ENCODE peak calls at places on chromosomes 5 and 9, in five cellular contexts. B is foreskin fibroblast, O is brain microvascular endothelial cell, U is AG04450, K is fibroblast of mammary gland. C is an unnamed sample.

GRCh38 chr5:54455413-54456157 is at the start of gene HSPB3:
- DNase-seq in B (peak), O (no peak), U (no peak), K (peak), C (no peak)

GRCh38 chr5:88613051-88613450 is 269.9 kb downstream of the MEF2C start:
- DNase-seq in B (no peak), O (no peak), U (no peak), K (no peak), C (no peak)

GRCh38 chr9:137511758-137512463 is 38.3 kb downstream of the PNPLA7 start:
- DNase-seq in B (no peak), O (no peak), U (no peak), K (no peak), C (no peak)

GRCh38 chr9:27655454-27655853 is 82.2 kb upstream of the C9orf72 start:
- DNase-seq in B (no peak), O (no peak), U (no peak), K (no peak), C (no peak)

GRCh38 chr9:136619742-136620440 is 42.8 kb upstream of the EGFL7 start:
- DNase-seq in B (no peak), O (peak), U (no peak), K (no peak), C (no peak)

GRCh38 chr5:34499001-34499734 is 157.0 kb upstream of the RAI14 start:
- DNase-seq in B (peak), O (peak), U (no peak), K (peak), C (peak)

GRCh38 chr5:164980480-164980879 is 1475.1 kb downstream of the MAT2B start:
- DNase-seq in B (no peak), O (no peak), U (no peak), K (no peak), C (no peak)

GRCh38 chr5:180069589-180070247 is 1.8 kb downstream of the RNF130 start:
- DNase-seq in B (no peak), O (no peak), U (no peak), K (no peak), C (no peak)

GRCh38 chr9:8666060-8666459 is 866.5 kb upstream of the DMAC1 start:
- DNase-seq in B (no peak), O (no peak), U (no peak), K (no peak), C (no peak)

GRCh38 chr5:75460947-75461346 is 50.5 kb downstream of the CERT1 start:
- DNase-seq in B (no peak), O (no peak), U (no peak), K (no peak), C (no peak)

GRCh38 chr9:8095531-8096223 is 296.1 kb upstream of the DMAC1 start:
- DNase-seq in B (no peak), O (no peak), U (no peak), K (no peak), C (no peak)

GRCh38 chr5:37842048-37842447 is 2.2 kb upstream of the GDNF start:
- DNase-seq in B (no peak), O (no peak), U (no peak), K (no peak), C (no peak)

GRCh38 chr9:111810908-111811307 is 16.2 kb upstream of the SHOC1 start:
- DNase-seq in B (no peak), O (no peak), U (no peak), K (no peak), C (no peak)

GRCh38 chr5:124860271-124860670 is 113.8 kb upstream of the ZNF608 start:
- DNase-seq in B (peak), O (no peak), U (no peak), K (peak), C (no peak)

GRCh38 chr5:90909091-90909503 is 350.5 kb downstream of the ADGRV1 start:
- DNase-seq in B (peak), O (peak), U (peak), K (peak), C (peak)

GRCh38 chr9:35116898-35117551 is 1.4 kb upstream of the ATOSB start:
- DNase-seq in B (peak), O (peak), U (peak), K (peak), C (peak)

GRCh38 chr5:112757468-112758208 is 20.0 kb downstream of the APC start:
- DNase-seq in B (no peak), O (no peak), U (no peak), K (peak), C (peak)

GRCh38 chr5:33311893-33312292 is 128.9 kb upstream of the TARS1 start:
- DNase-seq in B (peak), O (peak), U (peak), K (peak), C (peak)

GRCh38 chr5:88734191-88734640 is 148.8 kb downstream of the MEF2C start:
- DNase-seq in B (no peak), O (no peak), U (no peak), K (no peak), C (no peak)

GRCh38 chr5:137630216-137630971 is 105.5 kb downstream of the KLHL3 start:
- DNase-seq in B (no peak), O (no peak), U (no peak), K (no peak), C (no peak)

GRCh38 chr5:119470105-119470763 is 17.9 kb downstream of the HSD17B4 start:
- DNase-seq in B (no peak), O (no peak), U (no peak), K (no peak), C (no peak)

GRCh38 chr5:91591076-91591475 is 208.0 kb upstream of the ARRDC3 start:
- DNase-seq in B (no peak), O (no peak), U (no peak), K (peak), C (no peak)

GRCh38 chr5:143405063-143405746 is 1.7 kb upstream of the NR3C1 start:
- DNase-seq in B (peak), O (peak), U (peak), K (peak), C (peak)

GRCh38 chr5:143402464-143403356 is 776 bp downstream of the NR3C1 start:
- DNase-seq in B (peak), O (peak), U (no peak), K (peak), C (peak)

GRCh38 chr5:143403357-143403606 is 204 bp downstream of the NR3C1 start:
- DNase-seq in B (no peak), O (no peak), U (no peak), K (no peak), C (no peak)

GRCh38 chr5:143404416-143405062 is 1.1 kb upstream of the NR3C1 start:
- DNase-seq in B (peak), O (peak), U (peak), K (peak), C (peak)

DNA sequence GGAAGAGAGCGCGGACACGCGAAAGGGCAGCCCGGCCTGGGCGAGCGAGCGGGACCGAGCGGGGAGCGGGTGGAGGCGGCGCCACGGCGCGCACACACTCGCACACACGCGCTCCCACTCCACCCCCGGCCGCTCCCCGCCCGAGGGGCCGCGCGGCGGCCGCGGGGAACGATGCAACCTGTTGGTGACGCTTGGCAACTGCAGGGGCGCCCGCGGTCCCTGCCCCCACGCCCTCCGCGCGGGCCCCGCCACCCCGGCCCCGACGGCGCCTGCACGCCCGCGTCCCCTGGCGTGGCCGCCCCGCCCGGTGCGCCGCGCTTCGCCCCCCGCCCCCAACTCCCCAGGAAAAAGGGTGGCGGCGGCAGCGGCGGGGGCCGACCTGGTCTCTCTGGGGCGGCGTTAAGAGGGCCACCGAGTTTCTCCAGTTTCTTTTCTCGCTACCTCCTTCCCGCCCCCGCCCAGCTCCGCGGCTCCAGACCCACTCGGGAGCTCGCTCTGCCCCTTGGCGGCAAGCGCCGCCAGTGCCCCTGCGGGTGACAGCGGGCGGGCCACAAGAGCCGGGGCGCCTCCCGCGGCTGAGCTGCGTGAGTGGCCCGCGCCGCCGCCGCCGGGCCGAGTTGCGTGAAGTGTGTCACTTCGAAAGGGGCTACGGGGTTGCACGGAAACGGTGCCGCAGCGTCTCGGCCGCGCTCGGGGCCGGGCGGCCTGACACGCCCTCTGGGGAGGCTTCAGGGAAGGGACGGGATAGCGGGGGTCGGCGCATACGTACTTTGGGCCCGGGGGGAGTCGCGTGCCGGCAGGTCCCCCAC is at the start of gene NR3C1:
- DNase-seq in B (peak), O (peak), U (peak), K (peak), C (peak)
- TF ChIP-seq CTCF in B (peak), O (peak), U (peak), K (peak), C (peak)

GRCh38 chr5:35557742-35558141 is 59.9 kb upstream of the SPEF2 start:
- DNase-seq in B (no peak), O (no peak), U (no peak), K (no peak), C (no peak)

DNA sequence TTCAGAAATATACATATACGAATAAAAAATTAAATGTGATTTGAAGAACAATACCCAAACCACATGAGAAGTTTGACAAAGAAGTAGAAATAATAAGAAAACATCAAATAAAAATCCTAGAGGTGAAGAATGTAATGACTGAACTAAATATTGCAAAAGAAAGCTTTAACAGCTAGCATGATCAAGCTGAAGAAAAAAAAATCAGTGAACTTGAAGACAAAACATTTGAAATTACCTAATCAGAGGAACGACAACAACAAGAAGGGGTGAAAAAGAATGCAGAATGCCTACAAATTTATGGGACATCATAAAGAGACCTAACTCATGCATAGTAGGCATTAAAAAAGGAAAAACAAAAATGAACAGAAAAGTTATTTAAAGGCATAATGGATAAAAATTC is 60.5 kb upstream of the SPEF2 start:
- DNase-seq in B (no peak), O (no peak), U (no peak), K (no peak), C (no peak)
- H3K4me3 ChIP-seq in B (no peak), O (no peak), U (no peak), K (no peak), C (no peak)

GRCh38 chr5:96745025-96745424 is 62.7 kb downstream of the ERAP1 start:
- DNase-seq in B (no peak), O (no peak), U (no peak), K (no peak), C (no peak)

GRCh38 chr5:96743065-96743768 is 64.5 kb downstream of the ERAP1 start:
- DNase-seq in B (peak), O (peak), U (no peak), K (peak), C (no peak)

GRCh38 chr5:96745844-96746531 is 61.8 kb downstream of the ERAP1 start:
- DNase-seq in B (no peak), O (no peak), U (no peak), K (no peak), C (no peak)

GRCh38 chr5:96742519-96742918 is 65.2 kb downstream of the ERAP1 start:
- DNase-seq in B (no peak), O (no peak), U (no peak), K (no peak), C (no peak)

DNA sequence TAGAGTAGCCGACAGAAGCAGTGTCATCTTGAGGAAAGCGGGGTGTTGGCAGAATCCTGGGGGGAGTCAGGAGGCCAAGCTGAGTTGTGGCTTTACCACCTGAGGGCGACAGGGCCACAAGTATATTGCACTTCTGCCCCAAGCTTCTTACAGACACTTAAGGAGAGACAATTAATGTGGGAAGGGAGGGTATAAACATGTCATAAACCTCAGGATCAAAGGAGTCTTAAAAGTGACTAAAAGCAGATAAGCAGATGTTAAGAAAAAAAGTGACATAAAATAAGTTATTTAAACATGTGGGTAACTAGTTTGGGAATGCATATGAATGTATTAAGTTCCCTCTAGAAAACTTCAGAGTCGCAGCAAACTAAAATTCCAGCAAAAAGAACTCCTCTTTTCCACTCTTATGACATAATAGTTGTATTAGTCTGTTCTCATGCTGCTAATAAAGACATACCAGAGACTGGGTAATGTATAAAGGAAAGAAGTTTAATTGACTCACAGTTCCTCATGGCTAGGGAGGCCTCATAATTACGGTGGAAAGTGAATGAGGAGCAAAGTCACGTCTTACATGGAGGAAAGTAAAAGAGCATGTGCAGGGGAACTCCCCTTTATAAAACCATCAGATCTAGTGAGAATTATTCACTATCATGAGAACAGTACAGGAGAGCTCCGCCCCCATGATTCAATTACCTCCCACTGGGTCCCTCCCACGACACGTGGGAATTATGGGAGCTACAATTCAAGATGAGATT is 63.8 kb downstream of the ERAP1 start:
- DNase-seq in B (no peak), O (no peak), U (no peak), K (no peak), C (no peak)
- TF ChIP-seq CTCF in B (no peak), O (no peak), U (no peak), K (no peak), C (no peak)

GRCh38 chr5:43068037-43068436 is 27.9 kb upstream of the ANXA2R start:
- DNase-seq in B (no peak), O (no peak), U (no peak), K (no peak), C (no peak)
- H3K4me3 ChIP-seq in B (peak), O (peak), U (peak), K (peak), C (peak)

DNA sequence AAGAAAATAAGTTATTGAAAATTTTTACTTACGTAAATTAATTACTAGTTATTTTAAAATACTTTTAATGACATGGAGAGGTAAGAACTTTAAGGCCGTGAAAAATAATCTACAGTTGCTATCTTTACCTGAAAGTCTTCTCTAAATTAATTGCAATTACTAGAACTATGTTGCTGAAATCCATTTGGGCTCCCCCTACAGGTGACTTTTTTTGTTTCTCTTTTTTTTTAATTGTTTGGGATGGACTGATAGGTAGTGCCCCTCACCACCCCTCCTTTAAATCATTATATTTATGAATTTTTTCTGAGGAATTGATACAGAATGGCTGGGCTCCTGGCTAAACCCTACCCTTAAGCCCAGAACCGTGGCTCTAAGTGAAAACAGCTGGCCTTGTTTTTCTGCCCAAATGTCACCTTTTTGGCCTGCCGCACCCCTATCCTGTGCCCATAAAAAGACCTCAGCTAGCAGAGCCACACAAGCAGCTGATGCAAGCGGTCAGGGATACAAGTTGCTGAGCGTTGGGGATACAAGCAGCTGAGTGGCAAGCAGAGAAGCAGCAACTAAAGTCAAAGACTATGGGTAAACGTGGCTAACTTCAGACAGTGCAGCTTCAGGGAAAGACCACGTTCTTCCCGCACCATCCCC is 315.2 kb upstream of the ACO1 start:
- DNase-seq in B (no peak), O (no peak), U (no peak), K (no peak), C (no peak)
- TF ChIP-seq CTCF in B (no peak), O (no peak), U (no peak), K (no peak), C (no peak)

GRCh38 chr9:128903079-128903461 is 17.7 kb upstream of the PHYHD1 start:
- DNase-seq in B (no peak), O (no peak), U (no peak), K (no peak), C (no peak)

GRCh38 chr9:128902351-128903078 is 18.3 kb upstream of the PHYHD1 start:
- DNase-seq in B (no peak), O (no peak), U (no peak), K (no peak), C (no peak)

GRCh38 chr9:128901379-128901778 is 19.4 kb upstream of the PHYHD1 start:
- DNase-seq in B (no peak), O (no peak), U (no peak), K (no peak), C (no peak)

GRCh38 chr9:128899566-128900322 is 17.8 kb downstream of the LRRC8A start:
- DNase-seq in B (no peak), O (no peak), U (no peak), K (no peak), C (no peak)

GRCh38 chr9:128901822-128902221 is 19.0 kb upstream of the PHYHD1 start:
- DNase-seq in B (no peak), O (no peak), U (no peak), K (no peak), C (no peak)
- H3K4me3 ChIP-seq in B (no peak), O (no peak), U (no peak), K (no peak), C (no peak)

GRCh38 chr5:141757402-141757801 is 75.4 kb upstream of the ARAP3 start:
- DNase-seq in B (no peak), O (peak), U (no peak), K (peak), C (no peak)
- TF ChIP-seq CTCF in B (peak), O (peak), U (peak), K (peak), C (peak)

GRCh38 chr5:81305783-81306182 is 4.4 kb downstream of the ZCCHC9 start:
- DNase-seq in B (no peak), O (no peak), U (no peak), K (no peak), C (no peak)

GRCh38 chr5:81301221-81302015 is at the start of gene ZCCHC9:
- DNase-seq in B (peak), O (peak), U (peak), K (peak), C (peak)

GRCh38 chr5:81297531-81297930 is 3.9 kb upstream of the ZCCHC9 start:
- DNase-seq in B (no peak), O (no peak), U (no peak), K (no peak), C (no peak)

GRCh38 chr5:81303563-81303962 is 2.2 kb downstream of the ZCCHC9 start:
- DNase-seq in B (peak), O (peak), U (peak), K (peak), C (peak)

DNA sequence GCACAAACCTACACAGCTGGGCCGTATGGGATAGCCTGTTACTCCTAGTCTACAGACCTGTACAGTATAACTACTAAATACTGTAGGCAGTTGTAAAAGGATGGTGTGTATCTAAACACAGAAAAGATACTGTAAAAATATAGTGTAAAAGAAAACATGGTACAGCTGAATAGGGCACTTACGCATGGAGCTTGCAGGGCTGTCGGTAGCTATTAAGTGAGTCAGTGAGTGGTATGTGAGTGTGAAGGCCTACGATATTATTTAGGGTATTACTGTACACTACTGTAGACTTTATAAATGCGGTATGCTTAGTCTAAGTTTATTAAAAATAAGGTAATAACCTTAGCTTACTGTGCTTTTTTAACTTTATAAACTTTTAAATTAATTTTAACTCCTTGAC is 1.2 kb downstream of the ZCCHC9 start:
- DNase-seq in B (no peak), O (peak), U (no peak), K (peak), C (no peak)
- H3K4me3 ChIP-seq in B (peak), O (peak), U (peak), K (peak), C (peak)

GRCh38 chr5:79774171-79774854 is 84.7 kb downstream of the CMYA5 start:
- DNase-seq in B (no peak), O (no peak), U (no peak), K (peak), C (no peak)
- TF ChIP-seq CTCF in B (peak), O (peak), U (peak), K (peak), C (peak)